ENCODE peak calls at places on chromosomes 4 and X, in eight cellular contexts. A is amygdala; Z is neuronal stem cell; W is NT2/D1; R is activated CD4-positive, CD25-positive, alpha-beta regulatory T cell treated with anti-CD3 and anti-CD28 coated beads, Interleukin-2, amount 50 U/mL, for 72 hours; J is sciatic nerve; V is AG04450; C is CD4-positive, alpha-beta T cell. T is an unnamed sample.

GRCh38 chr4:112144546-112145325 is 518 bp upstream of the FAM241A start:
- DNase-seq in A (no peak), Z (no peak), W (no peak), R (no peak), J (no peak), V (no peak), C (no peak), T (no peak)

GRCh38 chr4:29908276-29908675 is 811.9 kb upstream of the PCDH7 start:
- DNase-seq in A (no peak), Z (no peak), W (no peak), R (no peak), J (no peak), V (no peak), C (no peak), T (no peak)

GRCh38 chr4:35250771-35251170 is 993.5 kb downstream of the ARAP2 start:
- DNase-seq in A (no peak), Z (no peak), W (no peak), R (no peak), J (no peak), V (no peak), C (no peak), T (no peak)

GRCh38 chrX:110287605-110288004 is 30.3 kb downstream of the AMMECR1 start:
- DNase-seq in A (no peak), Z (no peak), W (no peak), R (no peak), J (no peak), V (no peak), C (no peak), T (no peak)

GRCh38 chr4:98706200-98706813 is 47.9 kb upstream of the TSPAN5 start:
- DNase-seq in A (no peak), Z (no peak), W (no peak), R (no peak), J (no peak), V (no peak), C (peak; percentile 19), T (no peak)

GRCh38 chr4:106149026-106149425 is 167.0 kb downstream of the TBCK start:
- DNase-seq in A (no peak), Z (no peak), W (no peak), R (no peak), J (no peak), V (no peak), C (no peak), T (no peak)

GRCh38 chr4:6892190-6892908 is 17.3 kb upstream of the TBC1D14 start:
- DNase-seq in A (no peak), Z (no peak), W (no peak), R (no peak), J (no peak), V (no peak), C (peak; percentile 21), T (no peak)

GRCh38 chr4:89904524-89904923 is 9.9 kb downstream of the MMRN1 start:
- DNase-seq in A (no peak), Z (no peak), W (no peak), R (no peak), J (no peak), V (no peak), C (no peak), T (no peak)

GRCh38 chr4:26192921-26193894 is 127.6 kb upstream of the RBPJ start:
- DNase-seq in A (peak; percentile 6), Z (no peak), W (no peak), R (no peak), J (no peak), V (no peak), C (no peak), T (no peak)

GRCh38 chr4:3736806-3737205 is 29.4 kb upstream of the ADRA2C start:
- DNase-seq in A (no peak), Z (no peak), W (no peak), R (no peak), J (no peak), V (no peak), C (no peak), T (no peak)

GRCh38 chrX:39125834-39126233 is 324.6 kb downstream of the MID1IP1 start:
- DNase-seq in A (no peak), Z (no peak), W (no peak), R (no peak), J (no peak), V (no peak), C (no peak), T (no peak)

GRCh38 chr4:40856836-40857362 is 107.1 kb downstream of the NSUN7 start:
- DNase-seq in A (peak; percentile 54), Z (peak; percentile 64), W (peak; percentile 51), R (peak; percentile 59), J (peak; percentile 81), V (no peak), C (peak; percentile 31), T (peak; percentile 67)

GRCh38 chr4:95549246-95550138 is 719 bp upstream of the UNC5C start:
- DNase-seq in A (peak; percentile 44), Z (peak; percentile 43), W (no peak), R (no peak), J (peak; percentile 71), V (no peak), C (no peak), T (no peak)

GRCh38 chr4:119165767-119166166 is 30.1 kb downstream of the MYOZ2 start:
- DNase-seq in A (no peak), Z (no peak), W (no peak), R (no peak), J (no peak), V (no peak), C (no peak), T (no peak)

GRCh38 chrX:9576059-9576458 is 111.2 kb downstream of the TBL1X start:
- DNase-seq in A (no peak), Z (no peak), W (no peak), R (no peak), J (no peak), V (no peak), C (no peak), T (no peak)

GRCh38 chr4:74292111-74292870 is 16.0 kb upstream of the EPGN start:
- DNase-seq in A (no peak), Z (no peak), W (no peak), R (no peak), J (no peak), V (no peak), C (no peak), T (no peak)

GRCh38 chr4:121454251-121454979 is 73.6 kb upstream of the QRFPR start:
- DNase-seq in A (no peak), Z (no peak), W (no peak), R (no peak), J (no peak), V (no peak), C (no peak), T (peak; percentile 5)